ENCODE peak calls at places on chromosomes 6 and 20, in eight cellular contexts. D is heart right ventricle, V is RWPE2, Q is iPS DF 6.9, Y is mucosa of descending colon, F is foreskin fibroblast, A is GM12865, E is fibroblast of pulmonary artery. K is an unnamed sample.

GRCh38 chr20:5430670-5431069 is 113.9 kb upstream of the PROKR2 start:
- DNase-seq in E (no peak), Q (peak), V (no peak), A (no peak), D (no peak), F (no peak), Y (no peak), K (peak)

GRCh38 chr6:89145461-89145961 is 344 bp upstream of the PM20D2 start:
- DNase-seq in Y (peak), D (no peak), Q (no peak), V (no peak), E (peak), A (peak), F (no peak), K (peak)

GRCh38 chr20:54051019-54051418 is 19.4 kb downstream of the BCAS1 start:
- DNase-seq in V (no peak), D (no peak), E (no peak), A (no peak), F (no peak), Q (no peak), Y (no peak), K (no peak)

GRCh38 chr20:38195521-38195920 is 30.5 kb upstream of the TGM2 start:
- DNase-seq in A (no peak), E (no peak), F (no peak), D (no peak), Y (no peak), V (peak), Q (no peak), K (no peak)

GRCh38 chr20:57350086-57350710 is 857 bp upstream of the RAE1 start:
- DNase-seq in A (no peak), V (no peak), Y (no peak), E (no peak), D (no peak), F (peak), Q (no peak), K (no peak)

GRCh38 chr6:169227116-169227515 is 26.5 kb downstream of the THBS2 start:
- DNase-seq in E (no peak), D (no peak), Q (no peak), F (no peak), A (no peak), Y (no peak), V (no peak), K (no peak)

GRCh38 chr6:140316966-140317365 is 942.5 kb upstream of the CITED2 start:
- DNase-seq in V (no peak), E (no peak), A (no peak), Q (no peak), D (no peak), F (no peak), Y (no peak), K (no peak)

GRCh38 chr6:53944538-53944937 is 149.7 kb downstream of the LRRC1 start:
- DNase-seq in E (no peak), D (no peak), A (no peak), V (no peak), F (no peak), Y (no peak), Q (no peak), K (no peak)

GRCh38 chr20:32636278-32636677 is 37.5 kb downstream of the C20orf203 start:
- DNase-seq in Q (no peak), Y (no peak), V (no peak), F (no peak), E (peak), D (no peak), A (no peak), K (no peak)

GRCh38 chr6:183668-184067 is 108.6 kb upstream of the DUSP22 start:
- DNase-seq in Q (no peak), D (no peak), F (no peak), A (no peak), Y (no peak), V (no peak), E (no peak), K (no peak)

GRCh38 chr20:9557411-9557810 is 43.0 kb downstream of the LAMP5 start:
- DNase-seq in F (no peak), A (no peak), V (no peak), D (no peak), Q (no peak), Y (no peak), E (no peak), K (no peak)

GRCh38 chr6:168037856-168038255 is 40.4 kb downstream of the KIF25 start:
- DNase-seq in A (no peak), E (no peak), F (no peak), Y (no peak), Q (no peak), V (no peak), D (no peak), K (no peak)
- H3K4me3 ChIP-seq in A (no peak), E (no peak), F (no peak), Y (no peak), Q (no peak), V (no peak), D (no peak), K (no peak)

GRCh38 chr20:17542993-17543412 is 11.8 kb upstream of the BFSP1 start:
- DNase-seq in A (no peak), V (no peak), Q (no peak), E (peak), D (no peak), F (peak), Y (no peak), K (no peak)
- H3K4me3 ChIP-seq in A (no peak), V (no peak), Q (no peak), E (peak), D (no peak), F (peak), Y (no peak), K (no peak)

GRCh38 chr20:58512808-58513552 is 2.2 kb downstream of the APCDD1L start:
- DNase-seq in V (peak), Y (no peak), F (no peak), D (no peak), A (no peak), Q (no peak), E (no peak), K (no peak)

GRCh38 chr20:58514321-58515239 is 619 bp downstream of the APCDD1L start:
- DNase-seq in V (peak), Q (no peak), F (peak), Y (no peak), E (no peak), D (no peak), A (no peak), K (no peak)

GRCh38 chr20:58515240-58516212 is at the start of gene APCDD1L:
- DNase-seq in Q (no peak), F (peak), D (no peak), Y (peak), E (peak), A (no peak), V (peak), K (no peak)

GRCh38 chr20:58511861-58512260 is 3.3 kb downstream of the APCDD1L start:
- DNase-seq in V (peak), E (peak), D (no peak), Q (no peak), F (peak), Y (no peak), A (no peak), K (no peak)

GRCh38 chr20:58513580-58514285 is 1.5 kb downstream of the APCDD1L start:
- DNase-seq in E (no peak), V (peak), D (no peak), Y (no peak), Q (no peak), F (no peak), A (no peak), K (no peak)
- H3K4me3 ChIP-seq in E (no peak), V (no peak), D (peak), Y (no peak), Q (peak), F (peak), A (no peak), K (no peak)

DNA sequence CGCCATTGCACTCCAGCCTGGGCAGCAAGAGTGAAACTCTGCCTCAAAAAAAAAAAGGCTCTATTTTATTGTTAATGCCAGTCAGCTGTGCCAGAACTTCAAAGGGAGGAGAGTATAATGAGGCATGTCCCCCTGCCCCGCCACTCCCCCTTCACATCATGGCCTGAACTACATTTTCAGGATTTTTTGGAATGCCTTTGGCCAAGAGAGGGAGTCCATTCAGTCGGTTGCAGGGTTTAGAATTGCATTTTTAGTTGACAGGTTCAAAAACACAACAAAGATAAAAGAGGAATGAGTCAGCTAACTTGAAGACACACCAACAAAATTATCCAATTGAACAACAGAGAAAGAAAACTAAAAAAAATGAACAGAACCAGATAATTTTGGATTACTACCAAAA is 59.1 kb downstream of the CEP43 start:
- DNase-seq in V (no peak), Q (no peak), A (no peak), E (peak), D (no peak), Y (no peak), F (no peak), K (no peak)
- H3K4me3 ChIP-seq in V (no peak), Q (no peak), A (no peak), E (no peak), D (no peak), Y (no peak), F (no peak), K (no peak)

GRCh38 chr6:31204751-31205145 is 34.3 kb upstream of the POU5F1 start:
- DNase-seq in Y (no peak), Q (no peak), F (peak), E (no peak), D (no peak), A (no peak), V (no peak), K (no peak)

GRCh38 chr6:31205638-31206037 is 35.2 kb upstream of the POU5F1 start:
- DNase-seq in Q (no peak), F (no peak), D (no peak), E (no peak), Y (no peak), V (no peak), A (no peak), K (no peak)

GRCh38 chr6:31208506-31208905 is 38.0 kb upstream of the POU5F1 start:
- DNase-seq in Q (no peak), F (no peak), E (no peak), D (no peak), V (no peak), Y (no peak), A (no peak), K (no peak)

GRCh38 chr6:31202259-31203166 is 32.0 kb upstream of the POU5F1 start:
- DNase-seq in V (no peak), Q (no peak), A (peak), E (no peak), D (no peak), F (no peak), Y (no peak), K (no peak)

GRCh38 chr6:31203345-31203979 is 33.0 kb upstream of the POU5F1 start:
- DNase-seq in D (no peak), F (peak), V (no peak), Y (peak), E (peak), Q (no peak), A (peak), K (peak)
- H3K4me3 ChIP-seq in D (peak), F (peak), V (peak), Y (no peak), E (peak), Q (no peak), A (peak), K (peak)

DNA sequence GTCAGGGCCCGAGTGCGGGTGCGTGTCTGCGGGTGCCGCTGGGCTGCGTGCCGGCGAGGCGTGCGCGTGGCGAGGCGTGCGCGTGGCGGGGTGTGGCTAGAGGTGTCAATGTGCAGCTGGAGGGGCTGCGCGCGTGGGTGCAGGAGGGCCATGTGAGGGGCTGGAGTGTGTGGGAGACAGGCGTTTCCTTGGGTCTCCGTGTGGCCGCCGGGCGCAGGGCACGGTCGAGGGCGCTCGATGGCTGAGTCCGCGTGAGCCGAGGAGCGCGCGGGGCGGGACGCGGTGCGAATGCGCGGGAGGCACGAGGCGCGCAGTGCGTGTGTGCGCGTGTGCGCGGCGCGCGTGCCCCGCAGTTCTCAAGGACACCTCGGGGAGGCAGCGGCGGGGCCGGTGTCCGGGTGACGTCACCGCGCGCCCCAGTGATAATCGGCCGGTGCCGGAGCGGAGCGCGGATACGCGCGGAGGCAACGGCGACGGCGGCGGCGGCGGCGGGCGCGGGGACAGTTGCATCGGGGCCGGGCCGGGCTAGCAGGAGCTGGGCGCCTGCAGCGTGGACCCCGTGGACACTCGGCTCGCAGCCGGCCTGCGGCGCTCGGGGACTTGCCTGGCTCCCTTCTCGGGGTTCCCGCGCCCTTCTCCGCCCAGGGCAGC is 38.7 kb downstream of the YTHDF1 start:
- DNase-seq in Q (no peak), V (no peak), Y (no peak), F (no peak), A (peak), E (no peak), D (no peak), K (no peak)
- H3K4me3 ChIP-seq in Q (peak), V (no peak), Y (no peak), F (no peak), A (no peak), E (no peak), D (peak), K (no peak)

DNA sequence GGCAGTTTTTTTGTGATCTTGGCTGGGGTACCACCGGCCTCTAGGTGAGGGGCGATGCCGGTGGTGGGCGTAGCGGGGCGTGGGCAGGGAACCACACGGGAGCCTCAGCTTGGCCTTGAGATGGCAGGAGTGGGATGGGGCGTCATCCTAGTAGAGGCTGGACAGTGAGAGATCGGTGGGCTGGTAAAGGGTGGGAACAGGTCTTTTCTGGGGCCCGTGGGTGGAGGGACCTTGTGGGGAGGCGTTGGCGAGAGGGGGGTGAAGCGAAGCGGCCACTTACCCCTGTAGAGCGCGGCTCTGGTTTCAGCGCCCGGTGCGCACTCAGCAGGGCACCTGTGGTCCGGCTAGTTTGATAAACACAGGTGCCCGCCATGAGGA is 12.0 kb downstream of the ITPR3 start:
- DNase-seq in V (no peak), A (no peak), Y (no peak), Q (no peak), F (no peak), E (no peak), D (no peak), K (no peak)
- H3K4me3 ChIP-seq in V (peak), A (peak), Y (no peak), Q (peak), F (peak), E (peak), D (peak), K (peak)

GRCh38 chr20:50726955-50727791 is 4.2 kb upstream of the PARD6B start:
- DNase-seq in D (no peak), Y (no peak), A (peak), V (no peak), E (no peak), F (no peak), Q (no peak), K (no peak)
- H3K4me3 ChIP-seq in D (no peak), Y (no peak), A (no peak), V (no peak), E (no peak), F (no peak), Q (no peak), K (no peak)

GRCh38 chr6:38375937-38376336 is 263.8 kb downstream of the BTBD9 start:
- DNase-seq in D (no peak), V (no peak), E (no peak), F (no peak), Y (no peak), Q (no peak), A (no peak), K (no peak)
- H3K4me3 ChIP-seq in D (no peak), V (no peak), E (no peak), F (no peak), Y (no peak), Q (no peak), A (no peak), K (no peak)

DNA sequence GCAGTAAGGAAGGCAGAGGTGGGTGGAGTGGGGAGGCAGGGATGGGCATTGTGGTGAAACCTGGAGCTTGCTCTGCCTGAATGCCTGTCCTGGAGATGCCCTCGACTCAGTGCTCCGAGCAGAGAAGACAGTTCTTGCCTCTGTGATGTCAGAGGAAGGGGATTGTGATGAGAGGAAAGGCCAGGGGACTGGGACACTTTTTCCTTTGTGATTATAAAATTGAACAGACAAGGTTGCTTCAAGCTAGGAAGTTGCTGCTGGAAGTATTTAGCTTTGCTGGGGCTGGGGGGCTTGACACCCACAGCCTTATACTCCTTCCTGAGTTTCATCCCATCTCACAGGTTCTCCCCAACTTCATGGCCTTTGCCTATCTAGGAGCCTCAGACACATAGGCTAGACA is at the start of gene SIRPD:
- DNase-seq in Q (no peak), E (no peak), F (no peak), D (no peak), Y (no peak), A (no peak), V (no peak), K (no peak)
- H3K4me3 ChIP-seq in Q (no peak), E (no peak), F (no peak), D (no peak), Y (no peak), A (no peak), V (no peak), K (no peak)

K was measured in Jurkat, Clone E6-1.